ENCODE peak calls at places on chromosome 12, in four cellular contexts. Y is substantia nigra, W is left ventricle myocardium inferior, U is uterus. N is an unnamed sample.

GRCh38 chr12:62379026-62379722 is 87.5 kb upstream of the MON2 start:
- DNase-seq in Y (no peak), W (no peak), U (no peak), N (no peak)

GRCh38 chr12:92953747-92954146 is 24.7 kb upstream of the EEA1 start:
- DNase-seq in Y (no peak), W (no peak), U (no peak), N (no peak)

GRCh38 chr12:89230376-89231101 is 121.8 kb downstream of the DUSP6 start:
- DNase-seq in Y (no peak), W (no peak), U (no peak), N (no peak)

GRCh38 chr12:113241191-113242017 is 20.1 kb downstream of the TPCN1 start:
- DNase-seq in Y (no peak), W (no peak), U (no peak), N (no peak)

GRCh38 chr12:105330938-105331804 is 680 bp downstream of the C12orf75 start:
- DNase-seq in Y (no peak), W (no peak), U (peak; percentile 27), N (no peak)

GRCh38 chr12:6957741-6958608 is 6.8 kb downstream of the PTPN6 start:
- DNase-seq in Y (no peak), W (no peak), U (no peak), N (no peak)

GRCh38 chr12:175250-175649 is 38.7 kb downstream of the SLC6A12 start:
- DNase-seq in Y (no peak), W (peak; percentile 61), U (no peak), N (no peak)

GRCh38 chr12:92629349-92630065 is 73.3 kb upstream of the PLEKHG7 start:
- DNase-seq in Y (no peak), W (no peak), U (no peak), N (no peak)

GRCh38 chr12:71671311-71671710 is 7.2 kb downstream of the THAP2 start:
- DNase-seq in Y (no peak), W (no peak), U (no peak), N (no peak)

GRCh38 chr12:58584885-58585284 is 335.4 kb downstream of the LRIG3 start:
- DNase-seq in Y (no peak), W (no peak), U (no peak), N (no peak)

GRCh38 chr12:125191361-125192087 is 126.3 kb downstream of the AACS start:
- DNase-seq in Y (no peak), W (no peak), U (no peak), N (no peak)

GRCh38 chr12:106245767-106246166 is 2.1 kb downstream of the CKAP4 start:
- DNase-seq in Y (no peak), W (no peak), U (peak; percentile 35), N (no peak)

GRCh38 chr12:50589650-50590435 is 85.1 kb downstream of the DIP2B start:
- DNase-seq in Y (no peak), W (no peak), U (no peak), N (no peak)

GRCh38 chr12:33605776-33606175 is 166.2 kb upstream of the SYT10 start:
- DNase-seq in Y (no peak), W (no peak), U (no peak), N (no peak)

DNA sequence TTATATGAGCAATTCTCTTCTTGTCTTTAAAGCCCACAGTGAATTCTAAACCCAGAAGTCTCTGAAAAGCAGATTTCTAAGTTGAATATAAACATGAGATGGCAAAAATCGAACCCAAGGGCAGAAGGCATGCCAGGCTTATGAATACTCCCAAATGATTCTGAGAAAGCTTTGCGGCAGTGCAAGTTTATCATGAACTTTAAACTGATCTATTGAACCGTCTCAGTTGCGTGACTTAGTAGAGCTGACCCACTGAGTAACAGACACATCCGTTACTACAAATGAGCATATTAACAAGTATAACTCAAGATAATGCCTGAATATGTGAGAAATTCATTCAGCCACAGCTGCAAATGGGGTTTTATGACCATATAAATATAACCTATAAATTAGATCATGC is 78.1 kb downstream of the IPO8 start:
- DNase-seq in Y (no peak), W (no peak), U (no peak), N (no peak)
- H3K27ac ChIP-seq in Y (no peak overlapping the region), W (no peak overlapping the region), U (no peak overlapping the region), N (no peak overlapping the region)

DNA sequence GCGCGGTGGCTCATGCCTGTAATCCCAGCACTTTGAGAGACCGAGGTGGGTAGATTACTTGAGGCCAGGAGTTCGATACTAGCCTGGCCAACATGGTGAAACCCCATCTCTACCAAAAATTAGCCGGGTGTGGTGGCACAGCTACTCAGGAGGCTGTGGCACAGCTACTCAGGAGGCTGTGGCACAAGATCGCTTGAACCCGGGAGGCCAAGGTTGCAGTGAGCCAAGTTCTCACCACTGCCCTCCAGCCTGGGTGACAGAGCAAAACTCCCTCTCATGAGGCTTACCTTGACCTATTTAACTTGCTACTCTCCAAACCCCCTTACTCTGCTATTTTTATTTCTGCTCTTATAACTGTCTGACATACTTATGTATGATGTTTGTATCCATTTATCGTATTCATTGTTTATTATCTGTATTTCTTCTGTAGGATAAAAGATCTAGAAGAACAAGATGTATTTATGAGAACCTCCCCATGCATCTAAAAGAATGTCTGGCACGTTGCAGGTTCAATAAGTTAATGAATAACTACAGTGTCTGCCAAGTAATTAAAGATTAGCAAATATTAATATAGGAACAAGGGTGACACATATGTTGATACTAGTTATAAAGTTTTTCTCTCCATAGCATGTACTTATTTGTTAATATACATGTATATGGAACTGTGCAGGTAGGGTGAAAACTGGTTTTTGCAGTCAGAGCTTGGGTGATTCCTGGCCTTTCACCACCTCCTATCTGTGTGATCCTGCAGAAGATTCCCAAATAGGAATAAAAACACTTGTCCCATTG is 15.5 kb upstream of the TMPO start:
- DNase-seq in Y (no peak), W (no peak), U (no peak), N (no peak)
- H3K27ac ChIP-seq in Y (no peak overlapping the region), W (no peak overlapping the region), U (no peak overlapping the region), N (no peak overlapping the region)

GRCh38 chr12:121826318-121826954 is 22.6 kb downstream of the SETD1B start:
- DNase-seq in Y (no peak), W (no peak), U (no peak), N (no peak)

GRCh38 chr12:121822393-121823100 is 18.7 kb downstream of the SETD1B start:
- DNase-seq in Y (no peak), W (no peak), U (no peak), N (no peak)

GRCh38 chr12:121823101-121823726 is 19.4 kb downstream of the SETD1B start:
- DNase-seq in Y (no peak), W (no peak), U (no peak), N (no peak)

GRCh38 chr12:121825041-121825523 is 21.3 kb downstream of the SETD1B start:
- DNase-seq in Y (no peak), W (no peak), U (no peak), N (no peak)

GRCh38 chr12:121823727-121824115 is 19.9 kb downstream of the SETD1B start:
- DNase-seq in Y (no peak), W (no peak), U (no peak), N (no peak)
- H3K27ac ChIP-seq in Y (no peak overlapping the region), W (no peak overlapping the region), U (no peak overlapping the region), N (no peak overlapping the region)

DNA sequence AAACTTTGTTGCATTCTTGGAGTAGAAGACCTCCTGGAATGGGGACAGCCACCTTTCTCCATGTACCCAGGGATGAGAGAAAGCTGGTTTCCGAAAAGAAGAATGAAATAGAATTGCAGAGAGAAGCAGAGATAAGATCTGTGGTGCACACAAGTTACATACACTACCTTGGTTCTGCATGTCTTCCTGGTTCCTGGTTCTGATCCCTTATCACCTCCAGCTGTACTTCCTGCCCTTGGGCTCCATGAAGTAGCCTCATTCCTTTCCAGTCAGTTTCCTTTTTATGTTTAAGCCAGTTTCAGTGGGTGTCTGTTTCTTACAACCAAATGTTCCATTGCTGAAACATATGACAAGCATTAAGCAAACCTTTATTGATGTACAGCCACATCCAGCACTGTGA is 69.3 kb downstream of the FBXW8 start:
- DNase-seq in Y (no peak), W (no peak), U (no peak), N (no peak)
- H3K27ac ChIP-seq in Y (no peak overlapping the region), W (no peak overlapping the region), U (no peak overlapping the region), N (no peak overlapping the region)

GRCh38 chr12:75994069-75994740 is 37.4 kb downstream of the PHLDA1 start:
- DNase-seq in Y (no peak), W (no peak), U (no peak), N (no peak)
- H3K27ac ChIP-seq in Y (no peak overlapping the region), W (no peak overlapping the region), U (no peak overlapping the region), N (no peak overlapping the region)

DNA sequence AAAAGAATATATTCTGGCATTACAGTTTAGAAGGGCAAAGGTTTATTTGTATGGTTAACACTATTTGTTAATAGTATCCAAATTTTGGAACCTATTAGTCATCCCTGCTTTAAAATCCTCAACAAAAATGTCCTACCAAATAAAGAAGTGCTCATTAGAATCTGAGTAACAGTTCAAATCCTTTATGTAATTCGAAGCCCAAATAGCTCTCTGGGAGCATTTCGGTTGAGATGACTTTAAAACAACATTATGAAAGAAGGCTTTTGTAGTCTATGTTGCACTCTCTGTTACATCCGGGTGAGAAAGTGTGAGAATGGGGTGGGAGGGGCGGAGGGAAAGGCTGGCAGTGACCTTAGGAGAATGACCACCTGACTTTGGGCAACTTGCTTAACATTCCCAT is 59.7 kb downstream of the SLC38A1 start:
- DNase-seq in Y (no peak), W (no peak), U (no peak), N (no peak)
- H3K27ac ChIP-seq in Y (no peak overlapping the region), W (peak overlapping the region; percentile 72), U (peak overlapping the region; percentile 45), N (no peak overlapping the region)